ENCODE peak calls at places on chromosomes 5 and 9, in ten cellular contexts. S, G, X, D, H, Q, I, T, J and L are unnamed samples.

GRCh38 chr9:138121438-138122050 is 244.0 kb downstream of the CACNA1B start:
- DNase-seq in S (no peak), G (no peak), X (no peak), D (no peak), H (no peak), Q (no peak), I (no peak), T (no peak), J (no peak), L (no peak)

GRCh38 chr9:6302417-6302816 is 25.8 kb upstream of the TPD52L3 start:
- DNase-seq in S (no peak), G (no peak), X (no peak), D (no peak), H (no peak), Q (no peak), I (no peak), T (no peak), J (no peak), L (no peak)

GRCh38 chr9:129317179-129318011 is 139.3 kb upstream of the IER5L start:
- DNase-seq in S (no peak), G (no peak), X (no peak), D (no peak), H (no peak), Q (no peak), I (peak), T (peak), J (peak), L (peak)

GRCh38 chr9:99833735-99834134 is 12.1 kb downstream of the NR4A3 start:
- DNase-seq in S (no peak), G (no peak), X (no peak), D (no peak), H (no peak), Q (no peak), I (no peak), T (no peak), J (no peak), L (no peak)

GRCh38 chr9:31969552-31969951 is 414.9 kb upstream of the ACO1 start:
- DNase-seq in S (no peak), G (no peak), X (no peak), D (no peak), H (no peak), Q (no peak), I (no peak), T (no peak), J (no peak), L (no peak)

GRCh38 chr5:68529581-68529980 is 314.0 kb downstream of the PIK3R1 start:
- DNase-seq in S (no peak), G (no peak), X (no peak), D (no peak), H (no peak), Q (no peak), I (no peak), T (no peak), J (no peak), L (no peak)

GRCh38 chr5:9239626-9240025 is 306.2 kb downstream of the SEMA5A start:
- DNase-seq in S (no peak), G (no peak), X (no peak), D (no peak), H (no peak), Q (no peak), I (no peak), T (no peak), J (no peak), L (no peak)

GRCh38 chr5:1409386-1410110 is 35.7 kb downstream of the SLC6A3 start:
- DNase-seq in S (no peak), G (no peak), X (no peak), D (no peak), H (no peak), Q (no peak), I (peak), T (no peak), J (peak), L (no peak)

GRCh38 chr5:179114756-179115155 is 54.6 kb downstream of the ZNF354C start:
- DNase-seq in S (no peak), G (no peak), X (no peak), D (no peak), H (no peak), Q (no peak), I (no peak), T (no peak), J (no peak), L (no peak)